ENCODE peak calls at places on chromosomes 1 and 21, in nine cellular contexts. V, H, E, Y, O, I, L, J and G are unnamed samples.

GRCh38 chr1:59816318-59816878 is 1.6 kb downstream of the HOOK1 start:
- DNase-seq in V (no peak), O (no peak), H (no peak), I (no peak), Y (no peak), L (no peak), J (no peak), E (no peak), G (no peak)

GRCh38 chr1:112935474-112936289 is 20.3 kb downstream of the SLC16A1 start:
- DNase-seq in Y (no peak), E (peak), O (no peak), V (no peak), I (no peak), J (peak), L (no peak), H (no peak), G (peak)

GRCh38 chr1:104322131-104322530 is 572.4 kb downstream of the AMY1C start:
- DNase-seq in V (no peak), E (no peak), O (no peak), J (no peak), L (no peak), Y (no peak), H (no peak), I (no peak), G (no peak)

GRCh38 chr1:13820055-13820454 is 120.1 kb downstream of the PRDM2 start:
- DNase-seq in O (no peak), J (no peak), E (no peak), V (no peak), L (no peak), I (no peak), Y (no peak), H (no peak), G (no peak)

GRCh38 chr1:116667577-116668105 is at the start of gene IGSF3:
- DNase-seq in Y (no peak), H (no peak), O (peak), V (peak), E (peak), J (peak), I (peak), L (peak), G (no peak)

GRCh38 chr1:3678361-3679097 is 26.2 kb downstream of the TP73 start:
- DNase-seq in V (no peak), J (no peak), E (peak), O (no peak), I (peak), L (no peak), H (no peak), Y (no peak), G (no peak)

GRCh38 chr21:38505654-38506523 is 7.6 kb upstream of the ERG start:
- DNase-seq in L (no peak), V (no peak), Y (peak), E (peak), H (peak), J (peak), I (no peak), O (no peak), G (no peak)

GRCh38 chr1:174682419-174683008 is 234.8 kb downstream of the GPR52 start:
- DNase-seq in H (peak), L (no peak), J (peak), I (no peak), Y (peak), E (no peak), V (no peak), O (no peak), G (no peak)

GRCh38 chr1:221567859-221568507 is 173.9 kb downstream of the DUSP10 start:
- DNase-seq in Y (no peak), I (no peak), J (no peak), O (no peak), H (no peak), L (no peak), E (no peak), V (no peak), G (no peak)

GRCh38 chr1:242005866-242006565 is 7.1 kb upstream of the MAP1LC3C start:
- DNase-seq in V (no peak), L (no peak), E (no peak), H (no peak), Y (no peak), I (no peak), O (no peak), J (no peak), G (no peak)

GRCh38 chr1:2534775-2535387 is 4.8 kb upstream of the HES5 start:
- DNase-seq in L (no peak), E (no peak), H (no peak), V (peak), I (no peak), Y (no peak), O (no peak), J (peak), G (no peak)

GRCh38 chr1:208349679-208350330 is 105.6 kb upstream of the PLXNA2 start:
- DNase-seq in Y (no peak), H (no peak), J (no peak), I (no peak), O (no peak), E (no peak), V (no peak), L (no peak), G (no peak)

GRCh38 chr1:163561570-163562295 is 240.0 kb downstream of the NUF2 start:
- DNase-seq in J (peak), I (no peak), O (no peak), L (no peak), H (no peak), E (peak), Y (no peak), V (no peak), G (no peak)

GRCh38 chr1:228364706-228365213 is 41.9 kb downstream of the TRIM11 start:
- DNase-seq in E (no peak), O (peak), Y (no peak), V (no peak), L (no peak), I (no peak), H (no peak), J (no peak), G (no peak)

GRCh38 chr1:158049867-158050266 is 56.4 kb downstream of the KIRREL1 start:
- DNase-seq in I (no peak), L (no peak), O (no peak), Y (no peak), V (no peak), H (no peak), E (no peak), J (peak), G (no peak)

GRCh38 chr1:169217621-169218020 is 111.1 kb downstream of the ATP1B1 start:
- DNase-seq in E (peak), J (no peak), H (no peak), L (no peak), V (no peak), I (no peak), O (no peak), Y (no peak), G (no peak)

GRCh38 chr1:30895942-30896660 is 12.5 kb downstream of the SDC3 start:
- DNase-seq in L (no peak), H (no peak), E (no peak), V (no peak), J (peak), O (no peak), Y (no peak), I (no peak), G (no peak)

GRCh38 chr1:15323989-15324866 is 77.2 kb downstream of the FHAD1 start:
- DNase-seq in V (no peak), L (no peak), J (no peak), E (no peak), O (no peak), H (no peak), Y (no peak), I (no peak), G (no peak)

GRCh38 chr1:150151291-150152181 is 1.8 kb downstream of the PLEKHO1 start:
- DNase-seq in V (peak), H (no peak), I (peak), O (no peak), Y (no peak), E (peak), J (no peak), L (peak), G (no peak)

GRCh38 chr1:41313661-41314131 is 47.5 kb upstream of the FOXO6 start:
- DNase-seq in I (no peak), L (no peak), V (no peak), O (no peak), J (peak), H (no peak), Y (no peak), E (peak), G (no peak)
- TF ChIP-seq CTCF in I (peak), L (peak), V (peak), O (peak), J (peak), H (peak), Y (peak), E (peak), G (peak)

GRCh38 chr21:43982489-43983078 is 29.5 kb upstream of the TRAPPC10 start:
- DNase-seq in O (no peak), I (no peak), L (no peak), E (no peak), J (no peak), H (no peak), Y (no peak), V (no peak), G (no peak)
- H3K4me3 ChIP-seq in O (no peak), I (no peak), L (no peak), E (no peak), J (no peak), H (no peak), Y (no peak), V (no peak), G (no peak)

GRCh38 chr1:28552482-28553228 is at the start of gene TRNAU1AP:
- DNase-seq in L (peak), O (peak), E (peak), J (peak), I (peak), H (peak), Y (peak), V (peak), G (peak)
- TF ChIP-seq CTCF in L (peak), O (no peak), E (no peak), J (no peak), I (no peak), H (no peak), Y (no peak), V (peak), G (no peak)

GRCh38 chr1:244963231-244963826 is 99.0 kb upstream of the HNRNPU start:
- DNase-seq in I (no peak), L (no peak), O (no peak), Y (no peak), V (no peak), H (no peak), J (peak), E (peak), G (no peak)
- H3K4me3 ChIP-seq in I (no peak), L (no peak), O (no peak), Y (no peak), V (no peak), H (no peak), J (no peak), E (no peak), G (no peak)